ENCODE peak calls at places on chromosomes 6 and 20, in six cellular contexts. R is mesenchymal stem cell, F is IMR-90, T is neuronal stem cell, H is H9, A is H1. O is an unnamed sample.

GRCh38 chr6:43275782-43276179 is 22.3 kb upstream of the SLC22A7 start:
- DNase-seq in R (no peak), F (no peak), T (no peak), H (no peak), A (no peak), O (no peak)

GRCh38 chr20:55540486-55540885 is 464.8 kb downstream of the CBLN4 start:
- DNase-seq in R (no peak), F (no peak), T (no peak), H (no peak), A (no peak), O (no peak)

GRCh38 chr6:20024316-20024673 is 187.1 kb downstream of the ID4 start:
- DNase-seq in R (no peak), F (no peak), T (no peak), H (no peak), A (no peak), O (no peak)

GRCh38 chr6:146913842-146914562 is 290.2 kb upstream of the STXBP5 start:
- DNase-seq in R (peak), F (peak), T (peak), H (peak), A (peak), O (peak)

GRCh38 chr6:25279748-25280616 is 808 bp downstream of the CARMIL1 start:
- DNase-seq in R (peak), F (no peak), T (peak), H (peak), A (peak), O (peak)

GRCh38 chr6:152484806-152485205 is 152.4 kb downstream of the SYNE1 start:
- DNase-seq in R (no peak), F (no peak), T (no peak), H (no peak), A (no peak), O (no peak)

GRCh38 chr6:66699385-66699784 is 992.4 kb upstream of the EYS start:
- DNase-seq in R (no peak), F (no peak), T (no peak), H (no peak), A (no peak), O (no peak)

GRCh38 chr6:41774841-41775240 is 4.9 kb downstream of the FRS3 start:
- DNase-seq in R (no peak), F (peak), T (no peak), H (no peak), A (no peak), O (no peak)

GRCh38 chr6:159451051-159451450 is 242.0 kb downstream of the SOD2 start:
- DNase-seq in R (no peak), F (peak), T (no peak), H (no peak), A (no peak), O (no peak)

GRCh38 chr6:148972481-148972880 is 225.7 kb downstream of the UST start:
- DNase-seq in R (peak), F (no peak), T (no peak), H (peak), A (peak), O (peak)

GRCh38 chr6:45843848-45844521 is 171.7 kb downstream of the CLIC5 start:
- DNase-seq in R (no peak), F (no peak), T (no peak), H (no peak), A (no peak), O (no peak)

GRCh38 chr6:168060521-168060931 is 18.5 kb downstream of the FRMD1 start:
- DNase-seq in R (peak), F (peak), T (peak), H (peak), A (no peak), O (peak)

GRCh38 chr6:32609731-32610640 is 20.3 kb upstream of the HLA-DRB1 start:
- DNase-seq in R (peak), F (peak), T (peak), H (peak), A (peak), O (peak)

GRCh38 chr6:29743568-29743967 is 20.3 kb downstream of the HLA-F start:
- DNase-seq in R (no peak), F (no peak), T (no peak), H (no peak), A (no peak), O (no peak)

GRCh38 chr20:35305682-35306556 is 13.7 kb upstream of the FAM83C start:
- DNase-seq in R (peak), F (peak), T (no peak), H (no peak), A (no peak), O (peak)

GRCh38 chr6:168690271-168690670 is 249.3 kb downstream of the SMOC2 start:
- DNase-seq in R (no peak), F (no peak), T (no peak), H (no peak), A (no peak), O (no peak)

GRCh38 chr6:133128191-133128590 is 113.0 kb upstream of the EYA4 start:
- DNase-seq in R (peak), F (peak), T (no peak), H (no peak), A (no peak), O (no peak)

GRCh38 chr20:50144362-50144761 is 9.2 kb downstream of the PEDS1 start:
- DNase-seq in R (peak), F (peak), T (no peak), H (no peak), A (no peak), O (peak)

GRCh38 chr6:46042355-46042999 is 26.8 kb upstream of the CLIC5 start:
- DNase-seq in R (peak), F (peak), T (peak), H (peak), A (no peak), O (peak)

GRCh38 chr6:73951186-73951585 is 255.2 kb downstream of the CD109 start:
- DNase-seq in R (no peak), F (peak), T (no peak), H (no peak), A (no peak), O (no peak)

GRCh38 chr20:20687319-20687718 is 25.1 kb downstream of the RALGAPA2 start:
- DNase-seq in R (no peak), F (no peak), T (no peak), H (no peak), A (no peak), O (no peak)

GRCh38 chr6:46661500-46661899 is 8.7 kb downstream of the SLC25A27 start:
- DNase-seq in R (no peak), F (no peak), T (no peak), H (no peak), A (no peak), O (no peak)

GRCh38 chr6:74570044-74570443 is 635.8 kb downstream of the COL12A1 start:
- DNase-seq in R (no peak), F (no peak), T (no peak), H (no peak), A (no peak), O (no peak)

GRCh38 chr20:34220581-34220980 is 20.6 kb upstream of the ASIP start:
- DNase-seq in R (peak), F (peak), T (no peak), H (no peak), A (no peak), O (no peak)

GRCh38 chr6:132948889-132949288 is 134.5 kb downstream of the RPS12 start:
- DNase-seq in R (no peak), F (no peak), T (no peak), H (no peak), A (no peak), O (no peak)

GRCh38 chr6:33116417-33116816 is 40.6 kb downstream of the HLA-DPB1 start:
- DNase-seq in R (no peak), F (no peak), T (no peak), H (peak), A (peak), O (no peak)

GRCh38 chr6:148448371-148449010 is 105.9 kb downstream of the SASH1 start:
- DNase-seq in R (no peak), F (no peak), T (no peak), H (no peak), A (no peak), O (no peak)

GRCh38 chr20:60060593-60060992 is 102.4 kb downstream of the CDH26 start:
- DNase-seq in R (no peak), F (no peak), T (no peak), H (no peak), A (no peak), O (no peak)

GRCh38 chr20:32332614-32333013 is 25.5 kb upstream of the ASXL1 start:
- DNase-seq in R (no peak), F (peak), T (no peak), H (no peak), A (no peak), O (peak)

GRCh38 chr6:13924949-13925881 is at the start of gene RNF182:
- DNase-seq in R (peak), F (no peak), T (peak), H (no peak), A (no peak), O (no peak)

GRCh38 chr6:108556250-108556649 is 4.5 kb upstream of the FOXO3 start:
- DNase-seq in R (no peak), F (no peak), T (no peak), H (no peak), A (no peak), O (no peak)

DNA sequence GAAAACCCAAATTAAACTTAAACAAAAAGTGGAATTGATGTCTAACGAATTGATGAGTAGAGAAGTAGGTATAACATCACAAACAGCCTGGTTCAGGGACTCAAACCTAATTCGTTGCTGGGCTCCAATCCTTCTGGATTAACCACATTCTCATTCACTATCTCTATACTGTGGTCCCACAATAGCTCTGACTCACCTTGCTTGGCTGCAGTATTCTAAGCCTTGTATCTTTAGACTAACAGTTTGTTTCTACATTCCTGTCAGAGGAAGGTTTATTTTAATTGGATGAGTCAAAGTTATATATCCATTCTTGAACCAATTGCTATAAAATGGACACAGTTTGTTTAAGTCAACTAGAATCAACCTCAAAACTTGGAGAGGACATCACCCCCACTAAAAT is 530.5 kb upstream of the PTCHD4 start:
- DNase-seq in R (peak), F (peak), T (no peak), H (no peak), A (no peak), O (peak)
- H4K91ac ChIP-seq in R (no peak), F (no peak), T (no peak), H (no peak), A (no peak), O (no peak)

DNA sequence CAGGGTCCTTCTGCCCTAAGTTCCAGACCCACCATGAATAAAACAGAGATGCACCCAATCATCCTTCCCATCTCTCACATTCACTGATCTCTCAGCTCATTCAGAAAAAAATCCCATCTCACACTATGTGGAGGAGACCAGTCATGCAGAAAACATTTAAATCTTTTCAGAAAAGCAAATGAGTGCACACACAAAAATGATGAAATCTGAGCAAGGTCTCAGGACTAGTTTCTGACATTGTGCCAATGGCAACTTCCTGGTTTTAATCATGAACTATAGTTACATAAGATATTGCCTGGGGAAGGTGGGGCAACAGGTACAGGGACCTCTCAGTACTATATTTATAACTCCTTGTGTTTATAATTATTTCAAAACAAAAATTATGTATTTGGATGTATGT is 71.9 kb upstream of the MAP3K4 start:
- DNase-seq in R (peak), F (peak), T (no peak), H (no peak), A (no peak), O (peak)
- H3K27ac ChIP-seq in R (no peak), F (no peak), T (no peak), H (no peak), A (no peak), O (no peak)

GRCh38 chr20:1527923-1528322 is 29.6 kb downstream of the SIRPD start:
- DNase-seq in R (no peak), F (no peak), T (no peak), H (no peak), A (no peak), O (no peak)
- H4K91ac ChIP-seq in R (no peak), F (no peak), T (no peak), H (no peak), A (no peak), O (no peak)

GRCh38 chr6:6588924-6589696 is 590 bp downstream of the LY86 start:
- DNase-seq in R (no peak), F (no peak), T (no peak), H (no peak), A (no peak), O (no peak)
- H3K27ac ChIP-seq in R (no peak), F (no peak), T (no peak), H (no peak), A (no peak), O (no peak)

DNA sequence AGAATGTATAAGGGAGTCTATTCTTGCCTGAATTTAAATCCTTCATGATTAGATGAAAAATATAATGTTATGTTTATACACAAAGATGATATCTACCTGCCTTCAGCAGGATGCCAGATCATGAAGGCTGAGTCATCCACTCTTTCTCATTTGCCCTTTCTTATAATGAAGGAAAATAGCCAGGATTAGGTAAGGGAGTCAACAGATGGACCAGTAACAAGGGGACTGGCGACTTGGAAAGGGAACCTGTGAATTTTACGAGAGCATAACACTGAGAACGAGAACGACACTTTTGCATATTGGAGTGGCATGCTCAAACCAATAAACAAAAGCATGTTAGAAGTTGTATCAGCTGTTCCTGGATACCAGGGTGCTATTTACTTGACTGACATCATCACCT is 154.0 kb downstream of the LAMP5 start:
- DNase-seq in R (no peak), F (no peak), T (no peak), H (no peak), A (no peak), O (no peak)
- H4K91ac ChIP-seq in R (no peak), F (no peak), T (no peak), H (no peak), A (no peak), O (no peak)

DNA sequence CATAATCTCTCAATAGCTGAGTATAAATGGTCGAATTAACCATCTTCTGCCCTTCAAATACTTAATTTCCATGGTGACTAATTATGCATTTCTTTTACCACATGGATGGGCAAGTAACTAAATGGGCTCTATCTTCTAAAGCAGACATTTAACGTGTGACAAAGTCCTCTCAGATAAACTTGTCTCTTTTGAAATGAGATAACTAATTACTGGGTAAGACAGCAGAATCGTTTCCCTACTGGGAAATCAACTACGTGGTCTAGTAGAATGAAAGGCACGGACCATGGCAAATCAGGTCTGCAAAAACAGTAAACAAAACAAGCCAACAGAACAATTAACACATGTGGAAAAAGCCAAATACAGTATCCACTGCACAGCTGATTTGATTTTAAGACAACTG is 137.7 kb downstream of the BACH2 start:
- DNase-seq in R (no peak), F (no peak), T (no peak), H (no peak), A (no peak), O (no peak)
- H3K27ac ChIP-seq in R (no peak), F (no peak), T (no peak), H (no peak), A (no peak), O (no peak)

GRCh38 chr6:89044988-89045387 is 35.6 kb upstream of the PNRC1 start:
- DNase-seq in R (no peak), F (no peak), T (no peak), H (no peak), A (no peak), O (no peak)

GRCh38 chr6:89042664-89043063 is 37.9 kb upstream of the PNRC1 start:
- DNase-seq in R (no peak), F (no peak), T (no peak), H (no peak), A (no peak), O (no peak)

GRCh38 chr6:89048286-89048923 is 32.1 kb upstream of the PNRC1 start:
- DNase-seq in R (peak), F (no peak), T (no peak), H (no peak), A (no peak), O (no peak)

GRCh38 chr6:89047473-89047872 is 33.1 kb upstream of the PNRC1 start:
- DNase-seq in R (peak), F (no peak), T (no peak), H (no peak), A (no peak), O (no peak)

DNA sequence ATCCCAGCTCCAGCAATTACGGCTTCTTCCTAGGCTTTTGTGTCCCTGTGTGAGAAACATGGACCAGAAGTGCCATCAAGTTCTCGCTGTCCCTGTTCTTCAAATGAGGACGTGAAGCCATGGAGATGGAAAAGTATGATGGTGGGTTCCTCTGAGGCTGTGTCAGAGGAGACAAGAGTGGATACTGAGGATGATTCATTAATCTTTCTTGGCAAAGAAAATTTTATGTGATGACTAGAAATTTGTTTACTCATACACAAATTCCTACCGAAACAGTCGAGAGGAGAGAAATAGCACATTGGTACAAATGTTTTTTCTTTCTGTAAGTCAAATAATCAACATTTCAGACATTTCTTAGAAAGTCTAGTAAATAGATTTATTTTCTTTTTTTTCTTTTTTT is 35.0 kb upstream of the PNRC1 start:
- DNase-seq in R (peak), F (no peak), T (no peak), H (no peak), A (no peak), O (no peak)
- H4K91ac ChIP-seq in R (no peak), F (no peak), T (no peak), H (no peak), A (no peak), O (no peak)